ENCODE peak calls at places on chromosomes 11 and 22, in eight cellular contexts. One of them, this sample, is unnamed.
A peak's percentile ranks its signal among the peaks of the same experiment; 100 is the strongest.

GRCh38 chr22:26709617-26710390 is 52.4 kb downstream of the MIAT start:
- DNase-seq in cardiac muscle cell: peak; percentile 53
- DNase-seq in astrocyte of the hippocampus: peak; percentile 31
- DNase-seq in tibial nerve: no peak
- DNase-seq in NCI-H1930: no peak
- DNase-seq in HS-27A: peak; percentile 27
- DNase-seq in fibroblast of villous mesenchyme: peak; percentile 72
- DNase-seq in stimulated activated CD4-positive, alpha-beta T cell treated with anti-CD3 and anti-CD28 coated beads, Interleukin-12 subunit alpha, Interleukin-12 subunit beta, amount 100 ng/mL, for 4 hours: no peak
- DNase-seq in this sample: no peak

GRCh38 chr22:49966716-49967332 is 6.3 kb downstream of the PIM3 start:
- DNase-seq in HS-27A: no peak
- DNase-seq in stimulated activated CD4-positive, alpha-beta T cell treated with anti-CD3 and anti-CD28 coated beads, Interleukin-12 subunit alpha, Interleukin-12 subunit beta, amount 100 ng/mL, for 4 hours: peak; percentile 24
- DNase-seq in fibroblast of villous mesenchyme: peak; percentile 89
- DNase-seq in astrocyte of the hippocampus: peak; percentile 4
- DNase-seq in NCI-H1930: no peak
- DNase-seq in tibial nerve: peak; percentile 51
- DNase-seq in cardiac muscle cell: peak; percentile 76
- DNase-seq in this sample: no peak

GRCh38 chr22:20013382-20013871 is 3.2 kb downstream of the ARVCF start:
- DNase-seq in astrocyte of the hippocampus: peak; percentile 84
- DNase-seq in fibroblast of villous mesenchyme: peak; percentile 70
- DNase-seq in tibial nerve: peak; percentile 46
- DNase-seq in HS-27A: no peak
- DNase-seq in cardiac muscle cell: peak; percentile 73
- DNase-seq in stimulated activated CD4-positive, alpha-beta T cell treated with anti-CD3 and anti-CD28 coated beads, Interleukin-12 subunit alpha, Interleukin-12 subunit beta, amount 100 ng/mL, for 4 hours: no peak
- DNase-seq in NCI-H1930: peak; percentile 15
- DNase-seq in this sample: no peak

GRCh38 chr22:38412435-38413084 is 42.4 kb downstream of the KCNJ4 start:
- DNase-seq in NCI-H1930: no peak
- DNase-seq in astrocyte of the hippocampus: no peak
- DNase-seq in cardiac muscle cell: no peak
- DNase-seq in HS-27A: no peak
- DNase-seq in tibial nerve: no peak
- DNase-seq in stimulated activated CD4-positive, alpha-beta T cell treated with anti-CD3 and anti-CD28 coated beads, Interleukin-12 subunit alpha, Interleukin-12 subunit beta, amount 100 ng/mL, for 4 hours: peak; percentile 36
- DNase-seq in fibroblast of villous mesenchyme: no peak
- DNase-seq in this sample: no peak

GRCh38 chr11:85967457-85967856 is 101.4 kb downstream of the PICALM start:
- DNase-seq in astrocyte of the hippocampus: no peak
- DNase-seq in stimulated activated CD4-positive, alpha-beta T cell treated with anti-CD3 and anti-CD28 coated beads, Interleukin-12 subunit alpha, Interleukin-12 subunit beta, amount 100 ng/mL, for 4 hours: no peak
- DNase-seq in tibial nerve: no peak
- DNase-seq in fibroblast of villous mesenchyme: no peak
- DNase-seq in NCI-H1930: no peak
- DNase-seq in cardiac muscle cell: no peak
- DNase-seq in HS-27A: no peak
- DNase-seq in this sample: no peak

GRCh38 chr22:38106814-38107578 is 3.5 kb downstream of the BAIAP2L2 start:
- DNase-seq in tibial nerve: no peak
- DNase-seq in stimulated activated CD4-positive, alpha-beta T cell treated with anti-CD3 and anti-CD28 coated beads, Interleukin-12 subunit alpha, Interleukin-12 subunit beta, amount 100 ng/mL, for 4 hours: no peak
- DNase-seq in fibroblast of villous mesenchyme: no peak
- DNase-seq in HS-27A: no peak
- DNase-seq in astrocyte of the hippocampus: no peak
- DNase-seq in cardiac muscle cell: no peak
- DNase-seq in NCI-H1930: no peak
- DNase-seq in this sample: no peak

GRCh38 chr22:37492428-37493344 is 6.5 kb upstream of the MFNG start:
- DNase-seq in tibial nerve: peak; percentile 27
- DNase-seq in HS-27A: no peak
- DNase-seq in stimulated activated CD4-positive, alpha-beta T cell treated with anti-CD3 and anti-CD28 coated beads, Interleukin-12 subunit alpha, Interleukin-12 subunit beta, amount 100 ng/mL, for 4 hours: peak; percentile 37
- DNase-seq in fibroblast of villous mesenchyme: peak; percentile 49
- DNase-seq in NCI-H1930: no peak
- DNase-seq in astrocyte of the hippocampus: peak; percentile 74
- DNase-seq in cardiac muscle cell: peak; percentile 67
- DNase-seq in this sample: no peak

GRCh38 chr22:24178502-24179440 is 2.5 kb upstream of the SUSD2 start:
- DNase-seq in astrocyte of the hippocampus: no peak
- DNase-seq in cardiac muscle cell: no peak
- DNase-seq in HS-27A: no peak
- DNase-seq in fibroblast of villous mesenchyme: no peak
- DNase-seq in tibial nerve: no peak
- DNase-seq in stimulated activated CD4-positive, alpha-beta T cell treated with anti-CD3 and anti-CD28 coated beads, Interleukin-12 subunit alpha, Interleukin-12 subunit beta, amount 100 ng/mL, for 4 hours: no peak
- DNase-seq in NCI-H1930: no peak
- DNase-seq in this sample: no peak

GRCh38 chr11:63635762-63636465 is 21.7 kb upstream of the PLAAT3 start:
- DNase-seq in tibial nerve: peak; percentile 69
- DNase-seq in NCI-H1930: peak; percentile 20
- DNase-seq in stimulated activated CD4-positive, alpha-beta T cell treated with anti-CD3 and anti-CD28 coated beads, Interleukin-12 subunit alpha, Interleukin-12 subunit beta, amount 100 ng/mL, for 4 hours: peak; percentile 53
- DNase-seq in cardiac muscle cell: peak; percentile 80
- DNase-seq in HS-27A: peak; percentile 36
- DNase-seq in fibroblast of villous mesenchyme: peak; percentile 73
- DNase-seq in astrocyte of the hippocampus: peak; percentile 78
- DNase-seq in this sample: no peak

GRCh38 chr11:7524831-7525230 is 11.0 kb downstream of the PPFIBP2 start:
- DNase-seq in astrocyte of the hippocampus: no peak
- DNase-seq in fibroblast of villous mesenchyme: no peak
- DNase-seq in tibial nerve: no peak
- DNase-seq in NCI-H1930: no peak
- DNase-seq in HS-27A: no peak
- DNase-seq in stimulated activated CD4-positive, alpha-beta T cell treated with anti-CD3 and anti-CD28 coated beads, Interleukin-12 subunit alpha, Interleukin-12 subunit beta, amount 100 ng/mL, for 4 hours: no peak
- DNase-seq in cardiac muscle cell: no peak
- DNase-seq in this sample: no peak

GRCh38 chr11:69656536-69657455 is 15.8 kb downstream of the CCND1 start:
- DNase-seq in tibial nerve: no peak
- DNase-seq in fibroblast of villous mesenchyme: no peak
- DNase-seq in astrocyte of the hippocampus: no peak
- DNase-seq in HS-27A: no peak
- DNase-seq in cardiac muscle cell: no peak
- DNase-seq in NCI-H1930: no peak
- DNase-seq in stimulated activated CD4-positive, alpha-beta T cell treated with anti-CD3 and anti-CD28 coated beads, Interleukin-12 subunit alpha, Interleukin-12 subunit beta, amount 100 ng/mL, for 4 hours: no peak
- DNase-seq in this sample: no peak

GRCh38 chr11:61702701-61703312 is 22.6 kb downstream of the DAGLA start:
- DNase-seq in NCI-H1930: no peak
- DNase-seq in tibial nerve: no peak
- DNase-seq in fibroblast of villous mesenchyme: no peak
- DNase-seq in HS-27A: no peak
- DNase-seq in cardiac muscle cell: no peak
- DNase-seq in stimulated activated CD4-positive, alpha-beta T cell treated with anti-CD3 and anti-CD28 coated beads, Interleukin-12 subunit alpha, Interleukin-12 subunit beta, amount 100 ng/mL, for 4 hours: no peak
- DNase-seq in astrocyte of the hippocampus: no peak
- DNase-seq in this sample: no peak

GRCh38 chr22:31626427-31627150 is 35.4 kb downstream of the PISD start:
- DNase-seq in astrocyte of the hippocampus: peak; percentile 46
- DNase-seq in stimulated activated CD4-positive, alpha-beta T cell treated with anti-CD3 and anti-CD28 coated beads, Interleukin-12 subunit alpha, Interleukin-12 subunit beta, amount 100 ng/mL, for 4 hours: no peak
- DNase-seq in NCI-H1930: no peak
- DNase-seq in cardiac muscle cell: peak; percentile 45
- DNase-seq in fibroblast of villous mesenchyme: no peak
- DNase-seq in tibial nerve: no peak
- DNase-seq in HS-27A: no peak
- DNase-seq in this sample: no peak

This sample was measured in ascending aorta.